ENCODE peak calls at places on chromosomes 3 and 15, in five cellular contexts. V is fibroblast of pulmonary artery, W is mucosa of descending colon, K is GM10248, H is MCF 10A. U is an unnamed sample.

GRCh38 chr3:109171479-109171878 is 35.0 kb downstream of the C3orf85 start:
- DNase-seq in W (no peak), K (no peak), H (no peak), V (no peak), U (no peak)

GRCh38 chr3:188747487-188747886 is 424.3 kb upstream of the TPRG1 start:
- DNase-seq in K (no peak), H (no peak), V (no peak), W (no peak), U (no peak)

GRCh38 chr3:185822221-185822956 is 2.5 kb downstream of the IGF2BP2 start:
- DNase-seq in H (peak), K (no peak), W (no peak), V (peak), U (no peak)

GRCh38 chr3:39144095-39144747 is 9.2 kb downstream of the CSRNP1 start:
- DNase-seq in K (no peak), H (no peak), V (no peak), W (no peak), U (no peak)

GRCh38 chr15:65204236-65204930 is 6.9 kb downstream of the CILP start:
- DNase-seq in V (no peak), W (no peak), H (no peak), K (no peak), U (no peak)

GRCh38 chr3:42228796-42229195 is 37.2 kb downstream of the CCK start:
- DNase-seq in H (peak), W (no peak), V (peak), K (peak), U (no peak)

GRCh38 chr3:112755845-112756671 is 90.6 kb downstream of the CD200R1L start:
- DNase-seq in H (no peak), W (no peak), K (no peak), V (no peak), U (no peak)

GRCh38 chr3:134364936-134365765 is 9.1 kb downstream of the AMOTL2 start:
- DNase-seq in W (no peak), V (no peak), H (peak), K (no peak), U (no peak)

GRCh38 chr3:148648685-148649352 is 48.9 kb upstream of the AGTR1 start:
- DNase-seq in K (no peak), H (peak), W (no peak), V (peak), U (no peak)

GRCh38 chr15:57237282-57237642 is 139.0 kb upstream of the CGNL1 start:
- DNase-seq in K (no peak), V (no peak), H (no peak), W (no peak), U (no peak)

GRCh38 chr3:146195030-146195429 is 34.0 kb upstream of the PLOD2 start:
- DNase-seq in H (no peak), W (no peak), V (no peak), K (no peak), U (no peak)

GRCh38 chr3:146187334-146187950 is 26.5 kb upstream of the PLOD2 start:
- DNase-seq in K (no peak), V (peak), H (peak), W (peak), U (peak)

GRCh38 chr3:146184616-146185015 is 23.6 kb upstream of the PLOD2 start:
- DNase-seq in V (peak), H (peak), W (no peak), K (no peak), U (no peak)

GRCh38 chr3:146195605-146196004 is 34.6 kb upstream of the PLOD2 start:
- DNase-seq in W (no peak), V (no peak), K (no peak), H (no peak), U (no peak)

GRCh38 chr3:146189519-146190173 is 28.7 kb upstream of the PLOD2 start:
- DNase-seq in W (no peak), H (peak), V (peak), K (peak), U (peak)
- TF ChIP-seq CTCF in W (peak), H (peak), V (peak), K (peak), U (peak)

DNA sequence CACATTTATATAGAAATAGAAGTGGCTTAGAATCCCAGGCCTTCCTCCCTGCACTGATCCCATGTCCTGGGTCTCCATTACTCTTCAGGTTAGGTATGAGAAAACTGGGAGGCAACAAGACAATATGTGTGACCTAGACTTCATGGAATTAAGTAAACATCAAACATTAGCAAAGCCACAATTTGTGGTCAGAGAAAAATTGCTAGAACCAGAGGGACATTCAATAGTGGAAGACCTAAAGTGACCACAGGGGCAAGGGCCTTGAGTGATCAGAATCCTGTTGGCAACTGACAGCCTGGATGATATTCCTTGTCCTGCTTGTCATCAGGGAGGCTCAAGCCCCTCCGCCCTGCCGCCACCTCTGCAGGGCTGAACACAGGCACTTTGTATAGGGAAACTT is 322.8 kb upstream of the CTNNB1 start:
- DNase-seq in V (no peak), K (no peak), W (no peak), H (no peak), U (no peak)
- TF ChIP-seq CTCF in V (no peak), K (no peak), W (no peak), H (no peak), U (no peak)

GRCh38 chr15:96353378-96353930 is 23.0 kb downstream of the NR2F2 start:
- DNase-seq in H (no peak), V (no peak), W (no peak), K (no peak), U (no peak)

GRCh38 chr15:96355561-96356129 is 25.1 kb downstream of the NR2F2 start:
- DNase-seq in H (no peak), V (no peak), W (no peak), K (no peak), U (no peak)

GRCh38 chr15:96353931-96354730 is 23.6 kb downstream of the NR2F2 start:
- DNase-seq in W (no peak), V (peak), H (peak), K (no peak), U (peak)

GRCh38 chr15:96356494-96357455 is 26.3 kb downstream of the NR2F2 start:
- DNase-seq in H (peak), V (peak), K (peak), W (peak), U (peak)

GRCh38 chr15:96354731-96355560 is 24.4 kb downstream of the NR2F2 start:
- DNase-seq in V (peak), K (no peak), W (no peak), H (peak), U (no peak)
- TF ChIP-seq CTCF in V (peak), K (no peak), W (no peak), H (peak), U (no peak)

DNA sequence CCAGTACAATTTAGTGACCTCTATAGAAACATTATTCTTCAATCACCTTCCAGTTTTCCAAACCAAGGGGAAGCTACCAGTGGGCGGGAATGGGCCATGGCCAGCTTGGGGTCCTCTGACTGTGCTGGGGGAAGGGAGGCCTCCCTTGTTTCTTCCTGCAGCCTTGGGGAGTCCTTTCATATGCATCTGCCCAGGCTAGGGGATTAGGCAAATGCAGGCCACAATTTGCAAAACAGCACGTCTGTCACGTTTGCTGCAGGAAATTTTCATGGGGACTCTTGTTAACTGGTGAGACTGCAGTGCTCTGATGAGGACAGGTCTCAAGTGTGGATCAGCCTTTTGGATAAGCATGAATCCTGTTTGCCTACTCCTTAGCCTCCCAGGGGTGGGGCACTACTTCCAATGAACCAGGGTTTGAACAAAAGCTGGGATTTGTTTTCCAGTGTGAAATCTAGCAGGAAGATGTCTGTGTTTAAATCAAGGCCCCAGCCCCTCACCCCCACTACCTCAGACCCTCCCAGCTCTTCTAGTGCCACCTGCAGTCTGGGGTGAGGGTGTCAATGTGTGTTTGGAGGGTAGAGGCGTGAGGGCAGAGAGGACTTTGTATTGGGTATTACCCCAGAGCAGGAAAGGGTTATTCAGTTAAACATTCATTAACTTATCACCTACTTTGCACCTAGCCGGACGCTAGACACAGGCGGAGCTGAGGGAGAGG is 219.9 kb downstream of the OPA1 start:
- DNase-seq in W (no peak), H (no peak), V (no peak), K (no peak), U (no peak)
- TF ChIP-seq CTCF in W (no peak), H (no peak), V (no peak), K (no peak), U (no peak)

DNA sequence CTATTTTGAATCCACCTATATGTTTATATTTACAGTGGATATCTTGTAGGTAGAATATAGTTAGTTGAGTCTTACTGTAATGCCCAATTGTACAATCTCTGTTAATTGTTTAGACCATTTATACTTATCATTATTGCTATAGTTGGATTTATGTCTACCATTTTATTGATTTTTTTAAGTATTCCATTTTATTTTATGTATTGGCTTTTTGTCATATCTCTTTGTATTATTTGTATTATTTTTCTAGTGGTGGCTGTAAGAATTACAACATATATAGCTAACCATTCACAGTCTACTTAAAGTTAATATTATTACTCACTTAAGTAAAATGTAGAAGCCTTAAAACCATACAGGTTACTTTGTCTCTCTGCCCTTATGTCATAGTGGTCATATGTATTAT is 46.1 kb downstream of the SLC2A2 start:
- DNase-seq in W (no peak), H (no peak), V (no peak), K (no peak), U (no peak)
- TF ChIP-seq CTCF in W (no peak), H (no peak), V (no peak), K (no peak), U (no peak)

GRCh38 chr15:71747128-71748083 is 62.9 kb upstream of the NR2E3 start:
- DNase-seq in H (peak), W (peak), V (peak), K (no peak), U (no peak)
- TF ChIP-seq CTCF in H (no peak), W (no peak), V (no peak), K (no peak), U (no peak)

DNA sequence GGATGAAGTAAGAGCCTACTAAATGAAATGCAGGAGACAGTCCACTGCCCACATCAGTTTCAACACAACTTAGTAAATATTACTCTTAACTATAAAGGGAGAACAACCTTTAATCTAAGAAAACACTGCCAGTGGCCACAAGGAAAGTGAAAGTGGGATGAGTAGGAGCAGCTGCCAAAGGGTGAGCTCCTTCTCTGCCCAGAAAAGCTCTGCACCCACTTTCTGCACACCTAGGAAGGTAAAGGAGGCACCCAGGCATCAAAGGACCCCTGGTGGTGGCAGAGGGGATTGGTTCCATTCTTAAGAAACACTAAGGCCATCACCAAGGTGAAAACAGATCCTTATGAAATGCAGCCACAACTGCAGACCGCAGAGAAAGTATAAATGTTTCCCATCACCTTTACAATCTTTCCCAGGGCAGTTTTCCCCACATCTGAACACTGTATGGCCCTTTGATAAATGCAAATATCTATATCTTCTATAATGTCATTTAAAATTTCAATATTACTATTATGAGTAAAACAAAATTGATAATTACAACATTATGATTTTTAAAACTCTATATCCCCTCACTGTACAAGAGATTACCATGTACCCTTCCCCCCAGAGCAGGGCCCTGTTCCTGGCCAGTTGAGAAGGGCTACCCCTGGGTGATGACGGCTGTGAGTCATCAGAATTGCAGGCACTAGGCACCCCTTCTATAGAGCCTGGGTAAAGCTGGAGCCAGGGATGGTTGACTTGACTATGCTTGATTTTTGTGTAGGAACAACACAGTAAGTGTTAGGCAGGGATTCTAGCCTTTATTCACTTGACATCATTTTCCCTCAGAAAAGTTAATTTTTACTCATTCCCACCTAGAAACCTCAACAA is 92.0 kb downstream of the SNRK start:
- DNase-seq in H (peak), W (peak), K (peak), V (peak), U (peak)
- TF ChIP-seq CTCF in H (peak), W (peak), K (peak), V (peak), U (peak)

U was measured in nephron progenitor cell.